ENCODE peak calls at places on chromosomes 1 and 21, in ten cellular contexts. One of them, this sample, is unnamed.

GRCh38 chr21:44255519-44255981 is 6.1 kb downstream of the DNMT3L start:
- DNase-seq in fibroblast of the aortic adventitia: peak
- DNase-seq in activated naive CD8-positive, alpha-beta T cell treated with anti-CD3 and anti-CD28 coated beads, Interleukin-2, amount 50 U/mL, for 24 hours: no peak
- DNase-seq in fibroblast of villous mesenchyme: peak
- DNase-seq in iPS-NIHi11: no peak
- DNase-seq in COR-L47: no peak
- DNase-seq in stomach: no peak
- DNase-seq in NCI-H526 treated with DMSO at 0.1 percent for 48 hours: no peak
- DNase-seq in non-pigmented ciliary epithelial cell: no peak
- DNase-seq in stimulated activated naive CD8-positive, alpha-beta T cell treated with anti-CD3 and anti-CD28 coated beads, Interleukin-15, amount 100 ng/mL, for 72 hours: no peak
- DNase-seq in this sample: peak

GRCh38 chr1:203273869-203274602 is 31.3 kb upstream of the BTG2 start:
- DNase-seq in stimulated activated naive CD8-positive, alpha-beta T cell treated with anti-CD3 and anti-CD28 coated beads, Interleukin-15, amount 100 ng/mL, for 72 hours: no peak
- DNase-seq in NCI-H526 treated with DMSO at 0.1 percent for 48 hours: no peak
- DNase-seq in iPS-NIHi11: no peak
- DNase-seq in activated naive CD8-positive, alpha-beta T cell treated with anti-CD3 and anti-CD28 coated beads, Interleukin-2, amount 50 U/mL, for 24 hours: no peak
- DNase-seq in stomach: peak
- DNase-seq in non-pigmented ciliary epithelial cell: no peak
- DNase-seq in COR-L47: no peak
- DNase-seq in fibroblast of the aortic adventitia: no peak
- DNase-seq in fibroblast of villous mesenchyme: no peak
- DNase-seq in this sample: no peak

GRCh38 chr1:159804924-159805323 is 2.8 kb downstream of the FCRL6 start:
- DNase-seq in fibroblast of villous mesenchyme: no peak
- DNase-seq in COR-L47: no peak
- DNase-seq in fibroblast of the aortic adventitia: peak
- DNase-seq in NCI-H526 treated with DMSO at 0.1 percent for 48 hours: no peak
- DNase-seq in iPS-NIHi11: no peak
- DNase-seq in stimulated activated naive CD8-positive, alpha-beta T cell treated with anti-CD3 and anti-CD28 coated beads, Interleukin-15, amount 100 ng/mL, for 72 hours: no peak
- DNase-seq in non-pigmented ciliary epithelial cell: no peak
- DNase-seq in stomach: no peak
- DNase-seq in activated naive CD8-positive, alpha-beta T cell treated with anti-CD3 and anti-CD28 coated beads, Interleukin-2, amount 50 U/mL, for 24 hours: no peak
- DNase-seq in this sample: no peak

GRCh38 chr1:171871848-171872247 is 30.6 kb downstream of the DNM3 start:
- DNase-seq in stomach: no peak
- DNase-seq in fibroblast of villous mesenchyme: no peak
- DNase-seq in COR-L47: no peak
- DNase-seq in fibroblast of the aortic adventitia: no peak
- DNase-seq in iPS-NIHi11: no peak
- DNase-seq in NCI-H526 treated with DMSO at 0.1 percent for 48 hours: no peak
- DNase-seq in non-pigmented ciliary epithelial cell: no peak
- DNase-seq in activated naive CD8-positive, alpha-beta T cell treated with anti-CD3 and anti-CD28 coated beads, Interleukin-2, amount 50 U/mL, for 24 hours: no peak
- DNase-seq in stimulated activated naive CD8-positive, alpha-beta T cell treated with anti-CD3 and anti-CD28 coated beads, Interleukin-15, amount 100 ng/mL, for 72 hours: no peak
- DNase-seq in this sample: no peak

GRCh38 chr1:202143768-202144509 is 598 bp downstream of the ARL8A start:
- DNase-seq in stimulated activated naive CD8-positive, alpha-beta T cell treated with anti-CD3 and anti-CD28 coated beads, Interleukin-15, amount 100 ng/mL, for 72 hours: peak
- DNase-seq in NCI-H526 treated with DMSO at 0.1 percent for 48 hours: no peak
- DNase-seq in fibroblast of villous mesenchyme: peak
- DNase-seq in non-pigmented ciliary epithelial cell: no peak
- DNase-seq in iPS-NIHi11: peak
- DNase-seq in stomach: no peak
- DNase-seq in COR-L47: peak
- DNase-seq in activated naive CD8-positive, alpha-beta T cell treated with anti-CD3 and anti-CD28 coated beads, Interleukin-2, amount 50 U/mL, for 24 hours: peak
- DNase-seq in fibroblast of the aortic adventitia: peak
- DNase-seq in this sample: peak

GRCh38 chr1:172834609-172835008 is 175.7 kb downstream of the FASLG start:
- DNase-seq in fibroblast of villous mesenchyme: no peak
- DNase-seq in non-pigmented ciliary epithelial cell: no peak
- DNase-seq in COR-L47: no peak
- DNase-seq in iPS-NIHi11: no peak
- DNase-seq in NCI-H526 treated with DMSO at 0.1 percent for 48 hours: no peak
- DNase-seq in fibroblast of the aortic adventitia: no peak
- DNase-seq in stomach: no peak
- DNase-seq in activated naive CD8-positive, alpha-beta T cell treated with anti-CD3 and anti-CD28 coated beads, Interleukin-2, amount 50 U/mL, for 24 hours: no peak
- DNase-seq in stimulated activated naive CD8-positive, alpha-beta T cell treated with anti-CD3 and anti-CD28 coated beads, Interleukin-15, amount 100 ng/mL, for 72 hours: no peak
- DNase-seq in this sample: no peak

GRCh38 chr21:45768741-45769049 is 125.2 kb downstream of the PCBP3 start:
- DNase-seq in COR-L47: no peak
- DNase-seq in iPS-NIHi11: peak
- DNase-seq in fibroblast of villous mesenchyme: no peak
- DNase-seq in stimulated activated naive CD8-positive, alpha-beta T cell treated with anti-CD3 and anti-CD28 coated beads, Interleukin-15, amount 100 ng/mL, for 72 hours: peak
- DNase-seq in stomach: no peak
- DNase-seq in NCI-H526 treated with DMSO at 0.1 percent for 48 hours: no peak
- DNase-seq in non-pigmented ciliary epithelial cell: no peak
- DNase-seq in fibroblast of the aortic adventitia: no peak
- DNase-seq in activated naive CD8-positive, alpha-beta T cell treated with anti-CD3 and anti-CD28 coated beads, Interleukin-2, amount 50 U/mL, for 24 hours: peak
- DNase-seq in this sample: peak

GRCh38 chr1:31712625-31713024 is 8.8 kb upstream of the COL16A1 start:
- DNase-seq in stomach: peak
- DNase-seq in fibroblast of the aortic adventitia: peak
- DNase-seq in activated naive CD8-positive, alpha-beta T cell treated with anti-CD3 and anti-CD28 coated beads, Interleukin-2, amount 50 U/mL, for 24 hours: no peak
- DNase-seq in non-pigmented ciliary epithelial cell: peak
- DNase-seq in COR-L47: no peak
- DNase-seq in NCI-H526 treated with DMSO at 0.1 percent for 48 hours: peak
- DNase-seq in fibroblast of villous mesenchyme: peak
- DNase-seq in stimulated activated naive CD8-positive, alpha-beta T cell treated with anti-CD3 and anti-CD28 coated beads, Interleukin-15, amount 100 ng/mL, for 72 hours: no peak
- DNase-seq in iPS-NIHi11: no peak
- DNase-seq in this sample: no peak

GRCh38 chr1:221718391-221719277 is 23.3 kb downstream of the DUSP10 start:
- DNase-seq in activated naive CD8-positive, alpha-beta T cell treated with anti-CD3 and anti-CD28 coated beads, Interleukin-2, amount 50 U/mL, for 24 hours: no peak
- DNase-seq in COR-L47: no peak
- DNase-seq in fibroblast of the aortic adventitia: peak
- DNase-seq in iPS-NIHi11: no peak
- DNase-seq in stimulated activated naive CD8-positive, alpha-beta T cell treated with anti-CD3 and anti-CD28 coated beads, Interleukin-15, amount 100 ng/mL, for 72 hours: no peak
- DNase-seq in non-pigmented ciliary epithelial cell: peak
- DNase-seq in stomach: no peak
- DNase-seq in NCI-H526 treated with DMSO at 0.1 percent for 48 hours: no peak
- DNase-seq in fibroblast of villous mesenchyme: peak
- DNase-seq in this sample: no peak

GRCh38 chr1:47915677-47916353 is 81.4 kb downstream of the TRABD2B start:
- DNase-seq in fibroblast of the aortic adventitia: no peak
- DNase-seq in COR-L47: no peak
- DNase-seq in stomach: no peak
- DNase-seq in stimulated activated naive CD8-positive, alpha-beta T cell treated with anti-CD3 and anti-CD28 coated beads, Interleukin-15, amount 100 ng/mL, for 72 hours: no peak
- DNase-seq in fibroblast of villous mesenchyme: no peak
- DNase-seq in activated naive CD8-positive, alpha-beta T cell treated with anti-CD3 and anti-CD28 coated beads, Interleukin-2, amount 50 U/mL, for 24 hours: no peak
- DNase-seq in iPS-NIHi11: peak
- DNase-seq in NCI-H526 treated with DMSO at 0.1 percent for 48 hours: no peak
- DNase-seq in non-pigmented ciliary epithelial cell: no peak
- DNase-seq in this sample: no peak

GRCh38 chr1:9211291-9211811 is 23.2 kb upstream of the H6PD start:
- DNase-seq in COR-L47: no peak
- DNase-seq in iPS-NIHi11: no peak
- DNase-seq in non-pigmented ciliary epithelial cell: peak
- DNase-seq in stomach: no peak
- DNase-seq in fibroblast of the aortic adventitia: no peak
- DNase-seq in activated naive CD8-positive, alpha-beta T cell treated with anti-CD3 and anti-CD28 coated beads, Interleukin-2, amount 50 U/mL, for 24 hours: no peak
- DNase-seq in fibroblast of villous mesenchyme: peak
- DNase-seq in NCI-H526 treated with DMSO at 0.1 percent for 48 hours: no peak
- DNase-seq in stimulated activated naive CD8-positive, alpha-beta T cell treated with anti-CD3 and anti-CD28 coated beads, Interleukin-15, amount 100 ng/mL, for 72 hours: no peak
- DNase-seq in this sample: no peak

GRCh38 chr21:34907783-34908423 is 141.2 kb downstream of the RUNX1 start:
- DNase-seq in NCI-H526 treated with DMSO at 0.1 percent for 48 hours: no peak
- DNase-seq in fibroblast of villous mesenchyme: no peak
- DNase-seq in fibroblast of the aortic adventitia: no peak
- DNase-seq in stimulated activated naive CD8-positive, alpha-beta T cell treated with anti-CD3 and anti-CD28 coated beads, Interleukin-15, amount 100 ng/mL, for 72 hours: no peak
- DNase-seq in COR-L47: no peak
- DNase-seq in stomach: no peak
- DNase-seq in activated naive CD8-positive, alpha-beta T cell treated with anti-CD3 and anti-CD28 coated beads, Interleukin-2, amount 50 U/mL, for 24 hours: no peak
- DNase-seq in iPS-NIHi11: no peak
- DNase-seq in non-pigmented ciliary epithelial cell: no peak
- DNase-seq in this sample: no peak